ENCODE peak calls at places on chromosomes 12 and 14, in seven cellular contexts. G is brain microvascular endothelial cell, N is bronchial epithelial cell, H is NB4, F is aorta, J is right cardiac atrium, X is kidney. B is an unnamed sample.

GRCh38 chr12:126493366-126494108 is 1428.3 kb downstream of the AACS start:
- DNase-seq in N (peak), J (no peak), H (no peak), G (no peak), F (no peak), X (no peak), B (peak)

GRCh38 chr14:57512221-57512620 is 18.6 kb upstream of the CCDC198 start:
- DNase-seq in N (no peak), X (no peak), G (no peak), F (no peak), J (no peak), H (no peak), B (no peak)

GRCh38 chr14:62428429-62429203 is 616.6 kb downstream of the KCNH5 start:
- DNase-seq in N (peak), J (no peak), X (no peak), H (no peak), F (no peak), G (peak), B (peak)

GRCh38 chr12:5521456-5522325 is 89.8 kb downstream of the NTF3 start:
- DNase-seq in N (no peak), G (no peak), H (no peak), J (no peak), X (no peak), F (no peak), B (no peak)

GRCh38 chr12:130947028-130947427 is 6.7 kb upstream of the ADGRD1 start:
- DNase-seq in N (no peak), F (no peak), J (no peak), X (no peak), G (no peak), H (no peak), B (no peak)

GRCh38 chr14:33736299-33736698 is 214.6 kb downstream of the EGLN3 start:
- DNase-seq in G (no peak), X (no peak), N (no peak), J (no peak), F (no peak), H (no peak), B (no peak)

GRCh38 chr14:93090826-93091583 is 24.7 kb downstream of the ITPK1 start:
- DNase-seq in G (no peak), X (no peak), F (no peak), J (peak), N (no peak), H (no peak), B (no peak)

GRCh38 chr14:40870252-40870651 is 736.4 kb upstream of the LRFN5 start:
- DNase-seq in X (no peak), H (no peak), F (no peak), J (no peak), G (no peak), N (no peak), B (no peak)

GRCh38 chr12:70243510-70244331 is 488 bp downstream of the CNOT2 start:
- DNase-seq in X (peak), G (peak), F (peak), J (peak), N (peak), H (peak), B (peak)

GRCh38 chr12:84508943-84509342 is 403.7 kb downstream of the SLC6A15 start:
- DNase-seq in X (no peak), J (no peak), H (peak), G (no peak), N (peak), F (no peak), B (no peak)

GRCh38 chr12:26318661-26319068 is 123.3 kb downstream of the SSPN start:
- DNase-seq in G (peak), X (peak), F (peak), N (peak), J (peak), H (peak), B (peak)

GRCh38 chr12:89468648-89469326 is 55.8 kb downstream of the GALNT4 start:
- DNase-seq in X (no peak), H (no peak), J (no peak), F (no peak), G (no peak), N (no peak), B (no peak)

GRCh38 chr12:263574-263973 is 938 bp upstream of the SLC6A13 start:
- DNase-seq in N (peak), X (no peak), H (no peak), F (no peak), G (peak), J (no peak), B (no peak)

GRCh38 chr14:106840258-106840657 is 1313.9 kb downstream of the TMEM121 start:
- DNase-seq in X (no peak), J (no peak), H (no peak), N (no peak), G (no peak), F (no peak), B (no peak)

GRCh38 chr14:60247994-60248696 is 876 bp upstream of the PPM1A start:
- DNase-seq in N (peak), F (peak), X (peak), H (peak), J (peak), G (peak), B (peak)

GRCh38 chr12:130880411-130880885 is 8.6 kb downstream of the RAN start:
- DNase-seq in F (no peak), X (no peak), H (no peak), G (no peak), J (no peak), N (no peak), B (no peak)

GRCh38 chr14:68408680-68409079 is 384.2 kb downstream of the ZFP36L1 start:
- DNase-seq in X (no peak), J (no peak), N (no peak), H (peak), G (no peak), F (no peak), B (no peak)

GRCh38 chr14:91456283-91456682 is 38.7 kb upstream of the CCDC88C start:
- DNase-seq in J (no peak), H (no peak), N (no peak), F (no peak), G (no peak), X (no peak), B (no peak)

GRCh38 chr14:91454580-91454979 is 37.0 kb upstream of the CCDC88C start:
- DNase-seq in H (no peak), N (no peak), G (no peak), F (no peak), J (no peak), X (no peak), B (no peak)

GRCh38 chr14:91454155-91454554 is 36.5 kb upstream of the CCDC88C start:
- DNase-seq in H (no peak), X (no peak), G (no peak), J (no peak), F (no peak), N (no peak), B (no peak)

GRCh38 chr14:91458612-91459011 is 41.0 kb upstream of the CCDC88C start:
- DNase-seq in F (no peak), N (no peak), G (no peak), X (no peak), J (no peak), H (no peak), B (no peak)

GRCh38 chr14:91453744-91454143 is 36.1 kb upstream of the CCDC88C start:
- DNase-seq in F (no peak), N (no peak), X (no peak), G (no peak), H (no peak), J (no peak), B (no peak)
- H3K4me3 ChIP-seq in F (no peak), N (no peak), X (no peak), G (no peak), H (no peak), J (no peak), B (no peak)

DNA sequence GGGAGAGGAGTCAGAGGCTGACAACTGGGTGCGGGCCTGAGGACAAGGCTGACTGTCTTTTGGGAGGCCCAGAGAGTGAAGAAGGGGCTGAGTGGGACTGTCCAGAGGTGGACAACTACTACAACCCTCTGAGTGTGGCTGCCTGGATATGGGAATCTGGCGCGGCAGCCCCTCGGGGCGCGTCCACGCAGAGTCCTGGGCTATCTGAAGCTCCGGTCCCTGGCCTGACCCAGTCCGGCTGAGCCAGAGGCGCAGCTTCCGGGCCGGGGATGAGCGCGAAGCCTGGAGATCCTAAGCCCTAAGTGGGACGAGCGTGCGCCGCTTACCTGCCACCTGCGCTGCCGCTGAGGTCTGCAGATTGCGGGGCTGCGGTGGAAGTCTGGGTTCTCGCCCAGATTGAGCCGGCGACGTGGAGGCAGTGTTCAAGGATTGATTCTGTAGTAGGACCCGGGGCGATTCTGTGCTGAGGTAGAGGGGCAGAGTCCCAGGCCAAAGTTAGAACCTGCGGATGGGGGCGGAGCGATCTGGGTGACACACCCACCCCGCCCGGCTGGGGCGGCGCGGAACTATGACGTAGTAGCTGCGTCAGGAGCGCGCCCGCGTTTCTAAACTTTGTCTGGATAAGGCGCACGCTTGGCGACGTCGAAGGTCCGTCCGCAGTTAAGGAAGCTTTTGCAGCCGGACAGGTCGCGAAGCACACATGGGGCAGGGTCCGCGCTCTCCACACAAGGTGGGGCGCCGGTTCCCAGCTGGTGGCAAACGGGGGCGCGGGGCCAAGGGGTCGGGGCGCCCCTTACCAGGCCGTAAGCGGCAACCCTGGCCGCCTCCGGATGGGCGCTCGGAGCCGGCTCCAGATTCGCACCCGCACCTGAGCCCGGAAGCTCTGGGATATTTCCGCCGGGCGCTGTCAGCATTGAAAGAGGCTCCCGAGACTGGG is at the start of the genes DHRS1 and NOP9:
- DNase-seq in H (peak), J (peak), G (peak), F (peak), N (peak), X (peak), B (peak)
- H3K4me3 ChIP-seq in H (peak), J (peak), G (peak), F (peak), N (peak), X (peak), B (peak)

DNA sequence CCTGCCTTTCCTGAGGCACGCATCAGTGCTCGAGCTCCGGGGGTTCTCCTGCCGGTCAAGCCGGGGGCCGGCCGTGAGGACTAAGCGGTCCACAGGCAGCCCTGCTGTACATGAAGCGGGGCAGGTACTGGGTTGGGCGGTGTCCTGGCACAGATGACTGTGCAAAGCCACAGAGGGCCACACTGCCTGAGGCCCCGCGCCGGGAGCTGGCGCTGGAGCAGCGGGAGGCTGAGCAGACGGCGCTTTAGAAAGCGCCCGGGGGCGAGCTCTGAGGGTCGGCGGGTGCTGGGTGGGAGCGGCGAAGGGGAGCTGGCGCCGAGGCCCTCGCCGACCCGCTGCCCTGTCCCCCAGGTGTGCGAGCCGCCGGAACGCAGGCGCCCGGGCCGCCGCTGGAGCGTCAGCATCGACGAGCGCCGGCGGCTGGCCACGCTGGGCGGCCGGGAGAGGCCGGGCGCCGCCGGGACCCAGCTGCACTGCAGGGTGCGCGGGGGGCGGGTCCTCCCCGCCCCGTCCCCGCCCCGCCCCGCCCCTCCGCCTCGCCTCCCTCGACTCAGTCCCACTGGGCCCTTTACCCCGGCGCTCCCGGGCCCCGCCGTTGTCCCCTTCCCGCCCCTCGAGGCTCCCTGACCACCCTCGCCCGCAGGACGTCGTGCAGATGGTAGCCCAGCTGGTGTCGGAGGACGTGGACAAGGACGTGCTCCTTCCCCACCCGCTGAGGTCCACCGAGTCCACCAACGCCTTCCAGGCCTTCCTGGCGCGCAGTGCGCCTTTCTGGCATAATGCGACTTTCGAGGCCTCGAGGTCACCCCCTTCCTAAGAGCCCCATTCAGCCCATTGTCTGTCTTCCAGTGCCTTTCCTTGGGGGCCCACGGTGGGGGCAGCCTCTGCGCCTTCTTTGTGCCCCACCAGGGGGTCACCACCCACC is 8.3 kb upstream of the MTA1 start:
- DNase-seq in X (peak), F (peak), G (no peak), N (peak), H (peak), J (peak), B (peak)
- H3K4me3 ChIP-seq in X (peak), F (no peak), G (peak), N (peak), H (no peak), J (peak), B (peak)

DNA sequence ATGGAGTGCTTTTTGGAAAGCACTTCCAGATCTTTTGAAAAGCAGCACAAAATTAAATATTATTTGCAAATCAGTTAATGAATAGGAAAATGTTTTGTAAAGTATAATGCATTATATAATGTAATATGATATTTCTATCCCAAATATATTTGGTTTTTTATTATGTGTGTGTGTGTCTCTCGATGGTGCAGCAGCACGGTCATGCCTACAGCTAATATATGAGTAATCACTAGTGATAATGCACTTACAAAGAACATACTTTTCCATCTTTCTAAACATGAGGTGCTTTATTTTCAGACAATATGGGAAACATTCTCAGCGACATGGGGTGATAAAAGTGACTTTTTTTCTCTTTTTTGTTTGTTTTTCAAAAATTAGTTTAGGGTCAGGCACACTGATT is 1.3 kb upstream of the EEA1 start:
- DNase-seq in H (no peak), F (no peak), J (no peak), X (no peak), N (peak), G (no peak), B (no peak)
- H3K4me3 ChIP-seq in H (peak), F (no peak), J (no peak), X (no peak), N (no peak), G (no peak), B (no peak)

DNA sequence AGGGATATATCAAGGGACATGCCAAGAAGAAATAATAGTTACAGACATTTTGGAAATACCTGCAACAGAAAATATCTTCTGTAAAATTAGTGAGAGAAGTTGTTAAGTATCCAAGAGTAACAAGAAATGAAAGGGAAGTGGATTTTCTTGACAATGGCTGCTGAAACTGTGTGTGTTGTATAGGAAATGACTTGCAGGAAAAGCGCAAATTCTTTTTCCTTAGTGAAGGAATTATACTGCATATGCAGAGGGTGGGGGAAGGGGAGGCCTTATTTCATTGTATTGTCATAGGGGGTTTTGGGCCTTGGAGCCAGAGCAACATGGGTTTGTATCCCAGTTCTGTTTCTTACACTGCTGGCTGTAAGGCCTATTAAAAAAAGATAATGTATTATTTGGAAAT is 84.4 kb upstream of the DDHD1 start:
- DNase-seq in X (no peak), H (no peak), J (no peak), N (no peak), G (no peak), F (no peak), B (no peak)
- H3K4me3 ChIP-seq in X (no peak), H (no peak), J (no peak), N (no peak), G (no peak), F (no peak), B (no peak)

GRCh38 chr14:69666698-69667211 is 55.4 kb downstream of the SUSD6 start:
- DNase-seq in G (no peak), N (no peak), H (no peak), J (no peak), F (no peak), X (no peak), B (no peak)
- H3K4me3 ChIP-seq in G (no peak), N (no peak), H (no peak), J (no peak), F (no peak), X (no peak), B (no peak)

GRCh38 chr12:42915426-42915825 is 325.9 kb upstream of the PRICKLE1 start:
- DNase-seq in H (no peak), X (no peak), F (no peak), G (no peak), N (no peak), J (no peak), B (no peak)

GRCh38 chr12:42919691-42920090 is 330.1 kb upstream of the PRICKLE1 start:
- DNase-seq in G (no peak), J (no peak), H (no peak), F (no peak), X (no peak), N (no peak), B (no peak)

GRCh38 chr12:42918387-42918786 is 328.8 kb upstream of the PRICKLE1 start:
- DNase-seq in J (no peak), H (no peak), F (no peak), X (no peak), G (no peak), N (no peak), B (no peak)

GRCh38 chr12:42912367-42912766 is 322.8 kb upstream of the PRICKLE1 start:
- DNase-seq in G (no peak), N (no peak), F (no peak), X (no peak), H (no peak), J (no peak), B (no peak)

GRCh38 chr12:42916143-42916542 is 326.6 kb upstream of the PRICKLE1 start:
- DNase-seq in J (no peak), X (no peak), H (no peak), G (no peak), F (no peak), N (peak), B (no peak)
- H3K4me3 ChIP-seq in J (no peak), X (no peak), H (no peak), G (no peak), F (no peak), N (no peak), B (no peak)